ENCODE peak calls at places on chromosomes 5 and 9, in four cellular contexts. B is T-helper 1 cell; M is naive thymus-derived CD4-positive, alpha-beta T cell; D is mesendoderm. R is an unnamed sample.

GRCh38 chr5:133663380-133664054 is 51.2 kb upstream of the FSTL4 start:
- DNase-seq in M (no peak), B (no peak), D (no peak), R (peak; percentile 22)

GRCh38 chr5:107400328-107400727 is 270.4 kb downstream of the EFNA5 start:
- DNase-seq in B (no peak), M (no peak), D (no peak), R (no peak)

GRCh38 chr5:155867531-155868088 is 459.4 kb upstream of the SGCD start:
- DNase-seq in D (no peak), M (no peak), B (no peak), R (no peak)

GRCh38 chr5:16957305-16958165 is 21.4 kb upstream of the MYO10 start:
- DNase-seq in D (no peak), M (no peak), B (no peak), R (no peak)

GRCh38 chr9:92185681-92186080 is 70.5 kb upstream of the SPTLC1 start:
- DNase-seq in D (no peak), M (no peak), B (no peak), R (no peak)

GRCh38 chr9:86549434-86549833 is 195.2 kb upstream of the TUT7 start:
- DNase-seq in M (no peak), B (no peak), D (no peak), R (no peak)

GRCh38 chr9:76905984-76906861 is at the start of gene PRUNE2:
- DNase-seq in D (peak; percentile 96), M (no peak), B (peak; percentile 14), R (peak; percentile 98)

GRCh38 chr9:99335280-99335679 is 113.2 kb downstream of the SEC61B start:
- DNase-seq in D (no peak), B (no peak), M (no peak), R (no peak)

GRCh38 chr5:20615888-20616563 is 628.0 kb upstream of the CDH18 start:
- DNase-seq in M (no peak), D (no peak), B (no peak), R (peak; percentile 41)

GRCh38 chr5:50711280-50711679 is 44.8 kb downstream of the PARP8 start:
- DNase-seq in B (peak; percentile 80), D (no peak), M (no peak), R (no peak)

GRCh38 chr9:137417161-137418021 is 5.6 kb downstream of the EXD3 start:
- DNase-seq in B (no peak), M (no peak), D (no peak), R (no peak)

GRCh38 chr5:159178978-159179377 is 30.4 kb downstream of the RNF145 start:
- DNase-seq in D (no peak), M (no peak), B (peak; percentile 38), R (no peak)